ENCODE peak calls at places on chromosomes 1 and 21, in nine cellular contexts. J, E, C, K, L, T, I, G and O are unnamed samples.

GRCh38 chr1:23809751-23810171 is 9.2 kb upstream of the GALE start:
- DNase-seq in J (peak), T (peak), C (no peak), K (peak), E (peak), L (peak), G (peak), I (peak), O (peak)

GRCh38 chr1:31701137-31701736 is 2.6 kb downstream of the COL16A1 start:
- DNase-seq in T (peak), E (peak), G (peak), C (peak), K (peak), I (peak), J (peak), L (peak), O (peak)

GRCh38 chr1:172970186-172970585 is 80.6 kb downstream of the TNFSF18 start:
- DNase-seq in E (no peak), L (no peak), C (no peak), K (no peak), I (no peak), T (no peak), G (no peak), J (no peak), O (no peak)

GRCh38 chr21:43611598-43612369 is 47.5 kb downstream of the HSF2BP start:
- DNase-seq in E (peak), L (peak), C (no peak), J (no peak), I (peak), G (peak), T (no peak), K (peak), O (peak)

GRCh38 chr1:110136911-110137310 is 13.4 kb upstream of the SLC6A17 start:
- DNase-seq in G (no peak), C (no peak), E (peak), T (peak), I (no peak), L (no peak), J (no peak), K (no peak), O (no peak)

GRCh38 chr21:21114456-21114855 is 116.2 kb downstream of the NCAM2 start:
- DNase-seq in K (no peak), I (no peak), T (no peak), J (no peak), C (no peak), G (no peak), L (no peak), E (no peak), O (no peak)

GRCh38 chr1:32066489-32066873 is 6.3 kb upstream of the TMEM39B start:
- DNase-seq in K (peak), G (peak), I (peak), J (no peak), C (peak), T (no peak), E (no peak), L (no peak), O (peak)

GRCh38 chr1:81756872-81757271 is 43.9 kb upstream of the ADGRL2 start:
- DNase-seq in J (no peak), G (peak), L (no peak), I (peak), C (no peak), E (no peak), K (no peak), T (no peak), O (no peak)

GRCh38 chr1:51638350-51638749 is 21.5 kb downstream of the OSBPL9 start:
- DNase-seq in L (no peak), I (no peak), G (no peak), J (no peak), K (no peak), T (no peak), E (no peak), C (no peak), O (no peak)

GRCh38 chr21:45080639-45081414 is 6.4 kb downstream of the ADARB1 start:
- DNase-seq in T (no peak), C (no peak), G (no peak), K (no peak), I (no peak), L (no peak), E (no peak), J (no peak), O (no peak)

GRCh38 chr21:39754811-39755210 is 9.8 kb downstream of the IGSF5 start:
- DNase-seq in C (no peak), I (no peak), G (no peak), K (no peak), T (no peak), E (no peak), J (no peak), L (no peak), O (no peak)

GRCh38 chr1:147168626-147169058 is 3.6 kb downstream of the PRKAB2 start:
- DNase-seq in J (no peak), C (no peak), L (no peak), G (peak), I (no peak), K (no peak), T (no peak), E (peak), O (peak)

GRCh38 chr1:24849653-24850295 is 80.3 kb downstream of the RUNX3 start:
- DNase-seq in L (peak), K (no peak), C (no peak), J (no peak), I (no peak), T (no peak), E (no peak), G (peak), O (no peak)

GRCh38 chr1:32503153-32503552 is 36.1 kb upstream of the ZBTB8A start:
- DNase-seq in I (no peak), L (no peak), G (no peak), E (no peak), K (no peak), J (no peak), C (no peak), T (no peak), O (no peak)

GRCh38 chr1:176987016-176987415 is 177.5 kb downstream of the ASTN1 start:
- DNase-seq in C (no peak), T (no peak), J (no peak), G (no peak), E (no peak), I (no peak), K (no peak), L (no peak), O (no peak)

GRCh38 chr1:111952258-111952657 is 37.2 kb downstream of the KCND3 start:
- DNase-seq in E (no peak), C (peak), J (no peak), T (no peak), G (no peak), K (no peak), I (no peak), L (no peak), O (no peak)